ENCODE peak calls at places on chromosomes 12 and 14, in four cellular contexts. O, Z, F and P are unnamed samples.

GRCh38 chr12:108634225-108634795 is 616 bp upstream of the SELPLG start:
- DNase-seq in O (no peak), Z (no peak), F (no peak), P (peak)

GRCh38 chr14:61934385-61934784 is 172.2 kb downstream of the SNAPC1 start:
- DNase-seq in O (no peak), Z (no peak), F (no peak), P (no peak)

GRCh38 chr12:12099102-12099501 is 28.4 kb downstream of the BCL2L14 start:
- DNase-seq in O (no peak), Z (no peak), F (no peak), P (no peak)

GRCh38 chr14:77478796-77479195 is 19.8 kb downstream of the ISM2 start:
- DNase-seq in O (no peak), Z (no peak), F (no peak), P (no peak)

GRCh38 chr14:34122650-34123049 is 171.8 kb upstream of the EGLN3 start:
- DNase-seq in O (no peak), Z (no peak), F (no peak), P (no peak)

GRCh38 chr14:52835122-52835903 is 43.9 kb upstream of the GNPNAT1 start:
- DNase-seq in O (no peak), Z (no peak), F (no peak), P (no peak)

GRCh38 chr12:132123970-132124765 is 20.0 kb downstream of the DDX51 start:
- DNase-seq in O (no peak), Z (no peak), F (no peak), P (no peak)

GRCh38 chr12:67515679-67516363 is 132.7 kb upstream of the DYRK2 start:
- DNase-seq in O (peak), Z (no peak), F (no peak), P (peak)

GRCh38 chr12:108565976-108566375 is 3.6 kb downstream of the ISCU start:
- DNase-seq in O (peak), Z (no peak), F (peak), P (peak)